ENCODE peak calls at places on chromosomes 6 and 20, in eight cellular contexts. Z is OCI-LY7, F is PC-3, C is HCT116, S is MM.1S, P is GM23338, O is SK-N-SH, K is hepatocyte. G is an unnamed sample. For H3K4me1, the result is how much of the 10 kb centered on the place peaks cover.

GRCh38 chr20:57616143-57616951 is 3.9 kb downstream of the ZBP1 start:
- DNase-seq in K (no peak), O (no peak), Z (no peak), P (no peak), C (no peak), S (no peak), F (no peak), G (no peak)

GRCh38 chr6:17932362-17932852 is 55.0 kb downstream of the KIF13A start:
- DNase-seq in Z (no peak), S (no peak), K (peak), C (no peak), F (no peak), O (no peak), P (no peak), G (peak)

GRCh38 chr20:40961686-40962640 is 66.7 kb upstream of the TOP1 start:
- DNase-seq in P (no peak), K (no peak), S (no peak), Z (no peak), C (no peak), O (no peak), F (peak), G (peak)

GRCh38 chr6:169864148-169865030 is 113.0 kb downstream of the ERMARD start:
- DNase-seq in K (no peak), C (no peak), O (no peak), S (peak), F (no peak), Z (peak), P (no peak), G (no peak)

GRCh38 chr6:135149376-135149775 is 31.7 kb upstream of the MYB start:
- DNase-seq in S (no peak), O (no peak), K (no peak), F (no peak), Z (no peak), C (no peak), P (no peak), G (no peak)

GRCh38 chr20:59023616-59024015 is 4.4 kb downstream of the TUBB1 start:
- DNase-seq in K (no peak), C (no peak), P (no peak), F (no peak), S (no peak), O (no peak), Z (no peak), G (no peak)

GRCh38 chr6:4208158-4208557 is 72.8 kb upstream of the ECI2 start:
- DNase-seq in K (no peak), Z (no peak), P (no peak), C (no peak), O (no peak), S (no peak), F (no peak), G (no peak)

GRCh38 chr20:14449323-14449722 is 111.9 kb upstream of the FLRT3 start:
- DNase-seq in Z (no peak), C (no peak), P (no peak), F (peak), K (no peak), O (no peak), S (no peak), G (peak)

GRCh38 chr6:22457986-22458385 is 111.4 kb upstream of the HDGFL1 start:
- DNase-seq in C (no peak), K (no peak), P (no peak), S (no peak), F (peak), O (no peak), Z (no peak), G (no peak)

GRCh38 chr6:18667612-18668011 is 280.5 kb downstream of the RNF144B start:
- DNase-seq in C (no peak), P (no peak), S (no peak), Z (no peak), O (no peak), K (peak), F (no peak), G (no peak)

GRCh38 chr20:33387177-33387576 is 14.1 kb downstream of the CDK5RAP1 start:
- DNase-seq in C (no peak), F (no peak), S (no peak), P (no peak), O (no peak), K (peak), Z (no peak), G (peak)

GRCh38 chr6:88177961-88178464 is 11.9 kb upstream of the CNR1 start:
- DNase-seq in O (no peak), F (no peak), S (no peak), P (no peak), Z (peak), C (no peak), K (peak), G (peak)

GRCh38 chr6:121652223-121652622 is 216.8 kb downstream of the GJA1 start:
- DNase-seq in K (no peak), O (no peak), C (no peak), Z (no peak), P (no peak), F (no peak), S (no peak), G (no peak)

GRCh38 chr6:29850011-29850553 is 22.5 kb downstream of the HLA-G start:
- DNase-seq in K (no peak), S (no peak), P (peak), F (no peak), C (no peak), O (no peak), Z (no peak), G (peak)

GRCh38 chr6:105781248-105781647 is 304.9 kb upstream of the PRDM1 start:
- DNase-seq in C (peak), S (no peak), K (peak), F (peak), P (no peak), O (no peak), Z (no peak), G (no peak)

GRCh38 chr6:16402501-16402900 is 164.1 kb downstream of the GMPR start:
- DNase-seq in S (no peak), P (no peak), K (peak), O (peak), C (no peak), F (no peak), Z (no peak), G (no peak)

GRCh38 chr20:50885781-50886180 is 45.5 kb downstream of the ADNP start:
- DNase-seq in O (no peak), C (no peak), K (no peak), P (no peak), F (no peak), S (no peak), Z (no peak), G (no peak)

GRCh38 chr6:24855389-24856245 is 56.9 kb upstream of the ARMH2 start:
- DNase-seq in C (peak), F (peak), O (peak), K (peak), P (peak), S (peak), Z (peak), G (peak)

GRCh38 chr20:9059931-9060330 is 9.0 kb upstream of the PLCB4 start:
- DNase-seq in C (no peak), P (no peak), F (peak), K (no peak), O (no peak), Z (no peak), S (no peak), G (peak)

GRCh38 chr20:14997791-14998190 is 660.4 kb upstream of the FLRT3 start:
- DNase-seq in C (no peak), O (no peak), S (no peak), K (no peak), F (peak), P (no peak), Z (no peak), G (peak)

GRCh38 chr6:74932214-74932923 is 273.5 kb downstream of the COL12A1 start:
- DNase-seq in S (no peak), O (no peak), F (no peak), P (no peak), C (no peak), Z (no peak), K (peak), G (peak)

GRCh38 chr6:11202513-11203305 is 29.8 kb downstream of the NEDD9 start:
- DNase-seq in F (no peak), S (no peak), K (no peak), P (peak), O (no peak), Z (no peak), C (no peak), G (no peak)

GRCh38 chr20:10433623-10434466 is at the start of gene MKKS:
- DNase-seq in C (peak), P (peak), K (peak), F (peak), O (peak), Z (peak), S (peak), G (peak)

GRCh38 chr6:119442776-119443184 is 93.2 kb upstream of the MAN1A1 start:
- DNase-seq in K (no peak), O (no peak), Z (peak), F (no peak), P (no peak), S (peak), C (no peak), G (no peak)

GRCh38 chr6:110628330-110628729 is 151.9 kb upstream of the SLC22A16 start:
- DNase-seq in O (no peak), P (no peak), K (no peak), S (no peak), C (no peak), F (peak), Z (no peak), G (peak)

GRCh38 chr6:135627092-135627715 is 129.7 kb upstream of the AHI1 start:
- DNase-seq in Z (no peak), F (no peak), O (no peak), P (no peak), S (no peak), C (no peak), K (no peak), G (no peak)

GRCh38 chr20:49483706-49484101 is 1.2 kb upstream of the KCNB1 start:
- DNase-seq in S (no peak), P (peak), K (peak), Z (no peak), O (peak), C (no peak), F (no peak), G (no peak)

GRCh38 chr20:44997171-44997570 is 30.9 kb downstream of the STK4 start:
- DNase-seq in S (no peak), O (no peak), F (no peak), Z (no peak), C (no peak), K (no peak), P (no peak), G (no peak)

GRCh38 chr6:127119361-127120108 is 1.1 kb downstream of the RSPO3 start:
- DNase-seq in Z (no peak), K (peak), P (peak), S (peak), C (no peak), O (peak), F (no peak), G (peak)

GRCh38 chr6:1131285-1132079 is 180.4 kb upstream of the FOXQ1 start:
- DNase-seq in O (no peak), C (no peak), K (peak), F (peak), P (no peak), S (no peak), Z (no peak), G (peak)

GRCh38 chr6:19860235-19860877 is 23.2 kb downstream of the ID4 start:
- DNase-seq in S (no peak), Z (no peak), P (no peak), K (no peak), O (no peak), F (peak), C (no peak), G (no peak)

GRCh38 chr6:29792123-29793035 is 35.2 kb upstream of the HLA-G start:
- DNase-seq in C (no peak), S (peak), O (peak), F (peak), P (peak), Z (no peak), K (peak), G (peak)

GRCh38 chr6:44649365-44650025 is 262.0 kb downstream of the CDC5L start:
- DNase-seq in P (no peak), C (no peak), K (no peak), Z (no peak), O (no peak), F (peak), S (peak), G (peak)

GRCh38 chr20:19737025-19737424 is 21.0 kb upstream of the RIN2 start:
- DNase-seq in F (peak), P (no peak), K (peak), O (no peak), Z (no peak), S (no peak), C (no peak), G (peak)

GRCh38 chr6:160328447-160328846 is 19.7 kb upstream of the SLC22A3 start:
- DNase-seq in P (no peak), F (no peak), C (no peak), Z (no peak), O (no peak), K (no peak), S (no peak), G (no peak)

GRCh38 chr20:50445367-50446151 is 64.6 kb upstream of the PTPN1 start:
- DNase-seq in P (no peak), K (no peak), Z (no peak), F (no peak), O (no peak), S (no peak), C (no peak), G (no peak)

GRCh38 chr6:131400054-131400781 is 172.8 kb upstream of the ARG1 start:
- DNase-seq in F (peak), K (no peak), S (no peak), Z (no peak), O (no peak), P (no peak), C (peak), G (peak)

GRCh38 chr20:53291548-53291947 is 302.1 kb downstream of the ZNF217 start:
- DNase-seq in K (no peak), Z (peak), S (no peak), C (peak), O (no peak), F (peak), P (peak), G (no peak)

GRCh38 chr6:70673054-70673453 is 5.4 kb downstream of the SMAP1 start:
- DNase-seq in Z (no peak), P (peak), S (no peak), F (no peak), K (no peak), C (no peak), O (no peak), G (no peak)

GRCh38 chr20:2156666-2157624 is 55.3 kb downstream of the STK35 start:
- DNase-seq in P (no peak), O (no peak), S (no peak), F (no peak), C (no peak), Z (no peak), K (no peak), G (peak)
- TF ChIP-seq EZH2phosphoT487 in P (no peak), O (no peak), S (no peak), F (no peak), C (no peak), Z (no peak), K (no peak), G (no peak)

GRCh38 chr6:13682346-13682745 is 29.3 kb downstream of the RANBP9 start:
- DNase-seq in P (no peak), Z (no peak), K (no peak), O (no peak), F (no peak), C (no peak), S (no peak), G (no peak)
- H3K4me1 ChIP-seq in P (under half), Z (under half), K (under half), O (under half), F (under half), C (under half), S (under half), G (under half)

GRCh38 chr6:41193171-41193734 is 7.7 kb downstream of the TREML2 start:
- DNase-seq in C (no peak), S (no peak), P (no peak), O (no peak), K (no peak), Z (no peak), F (no peak), G (no peak)

GRCh38 chr6:41189968-41190367 is 11.0 kb downstream of the TREML2 start:
- DNase-seq in Z (no peak), C (no peak), F (no peak), O (no peak), S (no peak), P (no peak), K (no peak), G (no peak)

GRCh38 chr6:41190791-41191190 is 10.2 kb downstream of the TREML2 start:
- DNase-seq in Z (no peak), O (no peak), S (no peak), C (no peak), K (no peak), P (peak), F (no peak), G (no peak)

GRCh38 chr6:41193884-41194283 is 7.1 kb downstream of the TREML2 start:
- DNase-seq in Z (no peak), P (no peak), O (no peak), F (no peak), K (no peak), S (no peak), C (no peak), G (no peak)

GRCh38 chr6:41191569-41191968 is 9.4 kb downstream of the TREML2 start:
- DNase-seq in Z (peak), S (no peak), K (peak), C (peak), F (peak), O (peak), P (peak), G (peak)
- TF ChIP-seq EZH2phosphoT487 in Z (no peak), S (no peak), K (no peak), C (no peak), F (no peak), O (no peak), P (no peak), G (no peak)

DNA sequence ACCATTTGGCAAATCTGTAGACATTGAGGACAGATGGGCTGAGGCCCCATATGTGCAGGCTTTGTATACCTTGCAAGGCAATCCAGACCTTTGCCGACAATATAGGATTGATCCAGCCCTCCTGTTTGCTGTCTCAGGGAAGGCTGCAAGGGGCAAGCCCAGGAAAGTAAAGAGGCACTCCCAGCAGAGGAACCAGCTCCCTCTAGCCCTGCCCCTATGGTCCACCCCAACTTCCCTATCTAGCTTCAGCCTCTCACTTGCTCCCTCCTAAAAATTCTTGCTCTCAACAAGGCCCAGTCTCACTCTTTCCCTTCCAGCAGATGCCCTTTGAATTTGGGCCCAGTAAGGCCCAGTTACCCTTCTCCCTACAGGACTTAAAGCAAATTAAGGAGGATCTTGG is 92.6 kb downstream of the JARID2 start:
- DNase-seq in C (no peak), O (no peak), F (no peak), P (no peak), K (no peak), S (no peak), Z (no peak), G (no peak)
- H3K4me1 ChIP-seq in C (under half), O (under half), F (under half), P (half or more), K (under half), S (under half), Z (under half), G (under half)

GRCh38 chr20:38083338-38084048 is 49.9 kb downstream of the RPRD1B start:
- DNase-seq in C (no peak), P (no peak), S (no peak), K (no peak), O (no peak), F (no peak), Z (no peak), G (no peak)

GRCh38 chr20:38081575-38081974 is 48.0 kb downstream of the RPRD1B start:
- DNase-seq in C (no peak), Z (no peak), O (no peak), P (no peak), F (no peak), S (no peak), K (no peak), G (no peak)

GRCh38 chr20:38082894-38083293 is 49.3 kb downstream of the RPRD1B start:
- DNase-seq in C (no peak), Z (no peak), S (no peak), O (no peak), K (no peak), F (no peak), P (no peak), G (no peak)

GRCh38 chr20:38085031-38085430 is 51.5 kb downstream of the RPRD1B start:
- DNase-seq in C (no peak), S (no peak), Z (no peak), K (no peak), O (no peak), F (no peak), P (no peak), G (no peak)

GRCh38 chr20:38084425-38084951 is 50.9 kb downstream of the RPRD1B start:
- DNase-seq in C (no peak), Z (no peak), P (no peak), S (no peak), O (no peak), F (no peak), K (peak), G (no peak)
- TF ChIP-seq EZH2phosphoT487 in C (no peak), Z (no peak), P (no peak), S (no peak), O (no peak), F (no peak), K (no peak), G (no peak)

GRCh38 chr6:7161845-7162244 is 54.1 kb downstream of the RREB1 start:
- DNase-seq in F (no peak), Z (no peak), C (no peak), S (no peak), O (no peak), P (no peak), K (no peak), G (no peak)

GRCh38 chr6:7159790-7160525 is 52.2 kb downstream of the RREB1 start:
- DNase-seq in K (no peak), O (no peak), Z (no peak), C (no peak), S (no peak), P (no peak), F (no peak), G (no peak)

GRCh38 chr6:7157752-7158616 is 50.2 kb downstream of the RREB1 start:
- DNase-seq in F (no peak), O (no peak), C (no peak), S (no peak), K (no peak), Z (no peak), P (peak), G (peak)

GRCh38 chr6:7163661-7164071 is 55.9 kb downstream of the RREB1 start:
- DNase-seq in S (no peak), Z (no peak), K (no peak), O (no peak), C (no peak), F (no peak), P (no peak), G (no peak)

GRCh38 chr6:7161253-7161623 is 53.5 kb downstream of the RREB1 start:
- DNase-seq in F (no peak), K (no peak), Z (no peak), P (no peak), S (no peak), O (no peak), C (no peak), G (no peak)
- H3K4me1 ChIP-seq in F (under half), K (half or more), Z (under half), P (under half), S (under half), O (half or more), C (half or more), G (half or more)

GRCh38 chr20:63807654-63808053 is 23.4 kb downstream of the ZBTB46 start:
- DNase-seq in Z (no peak), F (no peak), C (no peak), S (no peak), P (no peak), K (no peak), O (no peak), G (no peak)
- TF ChIP-seq EZH2phosphoT487 in Z (no peak), F (no peak), C (no peak), S (no peak), P (no peak), K (no peak), O (no peak), G (no peak)

GRCh38 chr6:109117346-109118035 is 22.2 kb downstream of the CEP57L1 start:
- DNase-seq in P (no peak), O (no peak), F (no peak), Z (peak), S (no peak), C (no peak), K (no peak), G (no peak)

GRCh38 chr6:109121411-109121810 is 26.1 kb downstream of the CEP57L1 start:
- DNase-seq in C (no peak), K (no peak), O (no peak), Z (no peak), F (no peak), P (no peak), S (no peak), G (peak)

GRCh38 chr6:109124219-109124618 is 28.9 kb downstream of the CEP57L1 start:
- DNase-seq in P (no peak), F (no peak), Z (no peak), K (no peak), C (no peak), O (no peak), S (no peak), G (no peak)

GRCh38 chr6:109118955-109119354 is 23.6 kb downstream of the CEP57L1 start:
- DNase-seq in C (no peak), F (no peak), S (no peak), P (no peak), O (no peak), Z (no peak), K (no peak), G (no peak)

GRCh38 chr6:109118337-109118736 is 23.0 kb downstream of the CEP57L1 start:
- DNase-seq in C (no peak), Z (no peak), F (no peak), P (no peak), O (peak), S (no peak), K (no peak), G (no peak)
- H3K4me1 ChIP-seq in C (under half), Z (half or more), F (under half), P (under half), O (under half), S (under half), K (under half), G (under half)